ENCODE peak calls at places on chromosomes 7 and 10, in five cellular contexts. E is esophagus squamous epithelium; L is iPS-NIHi11; Z is activated effector memory CD4-positive, alpha-beta T cell treated with Interleukin-2 at 50 U/mL for 16 hours; F is NCI-H1436. D is an unnamed sample.

GRCh38 chr10:10677479-10677878 is 340.2 kb upstream of the CELF2 start:
- DNase-seq in E (no peak), F (no peak), L (peak; percentile 53), Z (no peak), D (peak; percentile 74)

GRCh38 chr7:65840446-65840845 is 32.4 kb upstream of the VKORC1L1 start:
- DNase-seq in Z (peak; percentile 8), L (peak; percentile 17), E (no peak), F (peak; percentile 22), D (no peak)

GRCh38 chr7:44791278-44792219 is 4.9 kb upstream of the PPIA start:
- DNase-seq in F (no peak), E (no peak), Z (no peak), L (no peak), D (peak; percentile 57)

GRCh38 chr10:110502851-110503301 is 5.2 kb downstream of the DUSP5 start:
- DNase-seq in L (no peak), F (no peak), Z (no peak), E (no peak), D (peak; percentile 79)

GRCh38 chr7:107920048-107920772 is 29.2 kb downstream of the DLD start:
- DNase-seq in Z (no peak), F (no peak), E (no peak), L (no peak), D (peak; percentile 48)

GRCh38 chr7:105010538-105011523 is 3.2 kb upstream of the KMT2E start:
- DNase-seq in F (no peak), E (no peak), Z (no peak), L (no peak), D (peak; percentile 58)

GRCh38 chr7:116579835-116580234 is 55.0 kb downstream of the CAV1 start:
- DNase-seq in L (no peak), F (no peak), E (no peak), Z (no peak), D (no peak)

GRCh38 chr10:50472914-50473313 is 150.8 kb downstream of the SGMS1 start:
- DNase-seq in L (no peak), F (no peak), E (no peak), Z (no peak), D (no peak)

GRCh38 chr10:130973127-130973839 is 338.2 kb downstream of the TCERG1L start:
- DNase-seq in Z (no peak), E (no peak), F (no peak), L (no peak), D (no peak)

GRCh38 chr10:26215923-26216576 is 524 bp upstream of the GAD2 start:
- DNase-seq in Z (no peak), F (peak; percentile 64), E (no peak), L (peak; percentile 90), D (peak; percentile 0)

GRCh38 chr10:106740-107139 is 28.5 kb upstream of the ZMYND11 start:
- DNase-seq in Z (no peak), L (no peak), F (no peak), E (no peak), D (no peak)

GRCh38 chr10:59791602-59792001 is 38.3 kb upstream of the MRLN start:
- DNase-seq in E (no peak), F (no peak), Z (no peak), L (no peak), D (no peak)

GRCh38 chr10:102208311-102209035 is 17.6 kb upstream of the ELOVL3 start:
- DNase-seq in F (no peak), Z (no peak), L (no peak), E (no peak), D (no peak)

GRCh38 chr7:333399-333776 is 43.4 kb downstream of the FOXL3 start:
- DNase-seq in E (no peak), Z (no peak), F (no peak), L (no peak), D (peak; percentile 12)

GRCh38 chr7:100432053-100432452 is 2.4 kb downstream of the MEPCE start:
- DNase-seq in L (no peak), F (no peak), E (no peak), Z (no peak), D (no peak)

GRCh38 chr7:137130751-137131158 is 212.8 kb downstream of the PTN start:
- DNase-seq in E (no peak), Z (no peak), F (no peak), L (no peak), D (peak; percentile 83)